ENCODE peak calls at places on chromosomes 1 and 21, in four cellular contexts. One of them, this sample, is unnamed. For H3K4me1, the result is how much of the 10 kb centered on the place peaks cover.

GRCh38 chr1:19877821-19878636 is 4.2 kb upstream of the OTUD3 start:
- DNase-seq in pancreas: no peak
- DNase-seq in neural progenitor cell: peak
- DNase-seq in heart left ventricle: no peak
- DNase-seq in this sample: peak

GRCh38 chr1:118335372-118335771 is 150.3 kb upstream of the SPAG17 start:
- DNase-seq in pancreas: no peak
- DNase-seq in neural progenitor cell: no peak
- DNase-seq in heart left ventricle: no peak
- DNase-seq in this sample: peak

GRCh38 chr1:223784541-223784940 is 61.2 kb downstream of the TP53BP2 start:
- DNase-seq in pancreas: no peak
- DNase-seq in neural progenitor cell: no peak
- DNase-seq in heart left ventricle: no peak
- DNase-seq in this sample: no peak

GRCh38 chr1:229427572-229427971 is 6.3 kb downstream of the ACTA1 start:
- DNase-seq in pancreas: no peak
- DNase-seq in neural progenitor cell: no peak
- DNase-seq in heart left ventricle: no peak
- DNase-seq in this sample: no peak

GRCh38 chr1:20028125-20028524 is 41.9 kb upstream of the PLA2G5 start:
- DNase-seq in pancreas: no peak
- DNase-seq in neural progenitor cell: no peak
- DNase-seq in heart left ventricle: peak
- DNase-seq in this sample: no peak

GRCh38 chr1:99644302-99645004 is 1.5 kb upstream of the PALMD start:
- DNase-seq in pancreas: no peak
- DNase-seq in neural progenitor cell: no peak
- DNase-seq in heart left ventricle: no peak
- DNase-seq in this sample: no peak

GRCh38 chr1:228411121-228411520 is 4.5 kb upstream of the TRIM11 start:
- DNase-seq in pancreas: peak
- DNase-seq in neural progenitor cell: no peak
- DNase-seq in heart left ventricle: no peak
- DNase-seq in this sample: no peak

GRCh38 chr1:34681481-34682451 is 73.1 kb upstream of the GJB5 start:
- DNase-seq in pancreas: no peak
- DNase-seq in neural progenitor cell: peak
- DNase-seq in heart left ventricle: no peak
- DNase-seq in this sample: peak

GRCh38 chr1:16978589-16979474 is 1.6 kb downstream of the MFAP2 start:
- DNase-seq in pancreas: no peak
- DNase-seq in neural progenitor cell: peak
- DNase-seq in heart left ventricle: peak
- DNase-seq in this sample: no peak

GRCh38 chr1:209349372-209350324 is 233.9 kb upstream of the CAMK1G start:
- DNase-seq in pancreas: no peak
- DNase-seq in neural progenitor cell: peak
- DNase-seq in heart left ventricle: no peak
- DNase-seq in this sample: no peak

GRCh38 chr21:37862536-37862935 is 53.7 kb downstream of the KCNJ6 start:
- DNase-seq in pancreas: no peak
- DNase-seq in neural progenitor cell: peak
- DNase-seq in heart left ventricle: no peak
- DNase-seq in this sample: no peak

GRCh38 chr1:153231363-153231762 is 14.0 kb downstream of the PRR9 start:
- DNase-seq in pancreas: no peak
- DNase-seq in neural progenitor cell: no peak
- DNase-seq in heart left ventricle: no peak
- DNase-seq in this sample: no peak

GRCh38 chr1:187054862-187055757 is 226.4 kb downstream of the PLA2G4A start:
- DNase-seq in pancreas: no peak
- DNase-seq in neural progenitor cell: no peak
- DNase-seq in heart left ventricle: no peak
- DNase-seq in this sample: no peak

GRCh38 chr1:218413179-218413578 is 68.0 kb downstream of the TGFB2 start:
- DNase-seq in pancreas: no peak
- DNase-seq in neural progenitor cell: no peak
- DNase-seq in heart left ventricle: no peak
- DNase-seq in this sample: no peak

GRCh38 chr21:15788847-15789548 is 59.2 kb downstream of the USP25 start:
- DNase-seq in pancreas: no peak
- DNase-seq in neural progenitor cell: no peak
- DNase-seq in heart left ventricle: no peak
- DNase-seq in this sample: peak

GRCh38 chr1:200642481-200642880 is 21.9 kb upstream of the KIF14 start:
- DNase-seq in pancreas: no peak
- DNase-seq in neural progenitor cell: no peak
- DNase-seq in heart left ventricle: no peak
- DNase-seq in this sample: no peak

DNA sequence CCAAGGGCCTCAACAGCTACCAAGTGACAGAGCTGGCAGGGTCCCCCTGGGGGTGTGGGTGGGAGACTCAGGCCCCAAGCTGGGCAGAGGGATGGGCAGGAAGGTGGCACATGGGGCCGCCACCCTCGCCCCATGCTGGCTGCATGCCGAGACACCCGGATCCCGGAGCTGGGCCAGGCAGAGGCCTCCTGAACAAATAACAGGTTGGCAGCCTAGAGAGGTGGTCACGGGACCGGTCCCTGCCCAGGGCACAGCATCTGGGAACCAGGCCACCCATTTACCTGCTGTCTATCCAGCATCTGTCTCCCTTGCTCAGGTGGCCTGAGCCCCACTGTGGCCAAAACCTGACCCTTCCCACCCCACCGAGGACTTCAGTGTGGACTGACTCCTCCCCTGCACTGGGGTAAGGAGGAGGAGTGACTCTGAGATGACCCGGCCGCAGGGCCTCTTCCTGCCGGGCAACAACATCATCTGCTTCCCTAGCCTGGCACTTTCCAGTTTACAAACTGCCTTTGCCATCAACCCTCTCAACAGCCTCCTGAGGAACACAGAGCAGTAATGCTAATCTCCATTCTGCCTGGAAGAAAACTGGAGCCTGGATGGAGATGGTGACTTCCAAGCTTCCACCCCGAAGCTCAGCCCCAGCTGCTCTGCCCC is 34.5 kb downstream of the RAP1GAP start:
- DNase-seq in pancreas: peak
- DNase-seq in neural progenitor cell: no peak
- DNase-seq in heart left ventricle: no peak
- DNase-seq in this sample: no peak
- H3K4me1 ChIP-seq in pancreas: under half
- H3K4me1 ChIP-seq in neural progenitor cell: under half
- H3K4me1 ChIP-seq in heart left ventricle: under half
- H3K4me1 ChIP-seq in this sample: under half

DNA sequence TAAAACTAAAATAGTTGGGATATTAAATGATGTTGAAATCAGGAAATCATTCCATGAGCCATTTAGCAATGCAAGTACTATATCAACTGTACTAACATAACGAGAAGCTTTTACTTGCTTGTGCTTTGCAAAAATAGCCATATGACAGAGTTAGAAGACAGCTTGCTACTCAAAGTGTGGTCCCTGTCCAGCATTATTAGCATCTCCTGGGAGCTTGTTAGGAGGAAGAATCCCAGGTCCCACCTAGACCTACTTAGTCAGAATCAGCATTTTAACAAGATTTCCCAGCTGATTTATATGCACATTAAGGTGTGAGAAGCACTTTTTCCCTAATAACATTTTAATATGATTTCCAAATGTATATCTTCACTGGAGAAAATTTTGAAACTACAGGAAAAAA is 4.7 kb downstream of the PRKACB start:
- DNase-seq in pancreas: no peak
- DNase-seq in neural progenitor cell: no peak
- DNase-seq in heart left ventricle: no peak
- DNase-seq in this sample: no peak
- H3K4me1 ChIP-seq in pancreas: under half
- H3K4me1 ChIP-seq in neural progenitor cell: under half
- H3K4me1 ChIP-seq in heart left ventricle: under half
- H3K4me1 ChIP-seq in this sample: under half

GRCh38 chr1:201914456-201915235 is 25.9 kb downstream of the SHISA4 start:
- DNase-seq in pancreas: no peak
- DNase-seq in neural progenitor cell: no peak
- DNase-seq in heart left ventricle: no peak
- DNase-seq in this sample: no peak
- H3K4me1 ChIP-seq in pancreas: under half
- H3K4me1 ChIP-seq in neural progenitor cell: under half
- H3K4me1 ChIP-seq in heart left ventricle: under half
- H3K4me1 ChIP-seq in this sample: under half

GRCh38 chr1:47227370-47228232 is 4.4 kb downstream of the TAL1 start:
- DNase-seq in pancreas: no peak
- DNase-seq in neural progenitor cell: no peak
- DNase-seq in heart left ventricle: no peak
- DNase-seq in this sample: no peak
- H3K4me1 ChIP-seq in pancreas: under half
- H3K4me1 ChIP-seq in neural progenitor cell: under half
- H3K4me1 ChIP-seq in heart left ventricle: under half
- H3K4me1 ChIP-seq in this sample: under half

GRCh38 chr1:91790296-91790851 is 95.6 kb downstream of the TGFBR3 start:
- DNase-seq in pancreas: no peak
- DNase-seq in neural progenitor cell: no peak
- DNase-seq in heart left ventricle: no peak
- DNase-seq in this sample: no peak
- H3K4me1 ChIP-seq in pancreas: under half
- H3K4me1 ChIP-seq in neural progenitor cell: under half
- H3K4me1 ChIP-seq in heart left ventricle: half or more
- H3K4me1 ChIP-seq in this sample: under half

This sample was measured in A673.